ENCODE peak calls at places on chromosomes 2 and 18, in six cellular contexts. Z is neural progenitor cell; R is myocyte; L is CD4-positive, CD25-positive, alpha-beta regulatory T cell; T is midbrain; K is SIG-M5. F is an unnamed sample.

GRCh38 chr18:65606551-65607130 is 144.2 kb upstream of the CDH7 start:
- DNase-seq in T (no peak), L (no peak), R (no peak), Z (no peak), K (no peak), F (no peak)

GRCh38 chr18:79937103-79937860 is 14.2 kb downstream of the SLC66A2 start:
- DNase-seq in K (no peak), L (no peak), Z (no peak), T (no peak), R (no peak), F (no peak)

GRCh38 chr2:28558421-28558820 is 62.6 kb downstream of the PLB1 start:
- DNase-seq in L (no peak), K (no peak), R (peak; percentile 71), T (peak; percentile 1), Z (no peak), F (no peak)

GRCh38 chr2:112794841-112795240 is 10.5 kb upstream of the IL1A start:
- DNase-seq in Z (no peak), R (no peak), K (no peak), L (no peak), T (no peak), F (no peak)

GRCh38 chr18:3027301-3027700 is 14.4 kb upstream of the LPIN2 start:
- DNase-seq in Z (no peak), T (no peak), L (no peak), K (no peak), R (no peak), F (no peak)

GRCh38 chr2:3168230-3168891 is 209.3 kb downstream of the EIPR1 start:
- DNase-seq in R (peak; percentile 39), L (no peak), T (no peak), K (no peak), Z (peak; percentile 23), F (peak; percentile 94)

GRCh38 chr18:23183356-23184150 is 48.3 kb downstream of the CABLES1 start:
- DNase-seq in L (no peak), R (peak; percentile 41), K (no peak), Z (no peak), T (no peak), F (peak; percentile 91)

GRCh38 chr2:148529745-148530144 is 114.8 kb upstream of the EPC2 start:
- DNase-seq in K (no peak), R (no peak), T (no peak), Z (no peak), L (no peak), F (no peak)

GRCh38 chr2:26724784-26725515 is 32.4 kb downstream of the KCNK3 start:
- DNase-seq in K (no peak), R (no peak), T (no peak), L (no peak), Z (no peak), F (no peak)

GRCh38 chr18:76410660-76411417 is 84.2 kb downstream of the ZNF516 start:
- DNase-seq in T (no peak), Z (no peak), L (no peak), K (no peak), R (no peak), F (no peak)

GRCh38 chr2:232022733-232023132 is 61.2 kb downstream of the DIS3L2 start:
- DNase-seq in R (no peak), K (no peak), L (no peak), Z (no peak), T (no peak), F (no peak)

GRCh38 chr18:79644006-79644665 is 35.5 kb upstream of the CTDP1 start:
- DNase-seq in K (no peak), L (peak; percentile 51), Z (peak; percentile 87), T (peak; percentile 31), R (peak; percentile 49), F (peak; percentile 65)

GRCh38 chr2:164717000-164717597 is 95.8 kb upstream of the GRB14 start:
- DNase-seq in T (no peak), L (no peak), K (no peak), Z (peak; percentile 40), R (peak; percentile 60), F (peak; percentile 68)

GRCh38 chr2:84443477-84443876 is 15.6 kb downstream of the SUCLG1 start:
- DNase-seq in R (no peak), K (no peak), T (peak; percentile 40), Z (no peak), L (no peak), F (no peak)

GRCh38 chr2:179528576-179529069 is 264.0 kb upstream of the SESTD1 start:
- DNase-seq in T (no peak), L (no peak), Z (no peak), K (no peak), R (no peak), F (no peak)

GRCh38 chr2:171813126-171813525 is 80.9 kb downstream of the SLC25A12 start:
- DNase-seq in R (peak; percentile 13), L (no peak), K (no peak), Z (no peak), T (no peak), F (no peak)

GRCh38 chr18:22567794-22568193 is 150.1 kb upstream of the CTAGE1 start:
- DNase-seq in R (no peak), T (no peak), K (no peak), L (no peak), Z (no peak), F (no peak)

GRCh38 chr18:51169731-51170130 is 27.8 kb downstream of the MEX3C start:
- DNase-seq in R (no peak), Z (no peak), T (no peak), L (no peak), K (no peak), F (no peak)

GRCh38 chr2:38572167-38572566 is 30.6 kb downstream of the HNRNPLL start:
- DNase-seq in K (peak; percentile 53), R (peak; percentile 27), T (no peak), L (no peak), Z (no peak), F (peak; percentile 92)

GRCh38 chr2:107358921-107359320 is 467.8 kb upstream of the RGPD4 start:
- DNase-seq in T (no peak), K (no peak), Z (no peak), L (no peak), R (no peak), F (no peak)

GRCh38 chr2:235106874-235107639 is 155.2 kb downstream of the SH3BP4 start:
- DNase-seq in K (no peak), T (peak; percentile 80), L (no peak), R (peak; percentile 81), Z (peak; percentile 84), F (peak; percentile 81)

GRCh38 chr18:74540689-74541421 is 6.6 kb downstream of the CNDP1 start:
- DNase-seq in R (peak; percentile 28), K (no peak), T (peak; percentile 38), Z (no peak), L (no peak), F (no peak)

GRCh38 chr2:203720922-203721672 is 14.7 kb downstream of the CD28 start:
- DNase-seq in K (no peak), Z (peak; percentile 9), T (no peak), L (no peak), R (no peak), F (no peak)

GRCh38 chr2:182868049-182868422 is 1.6 kb upstream of the FRZB start:
- DNase-seq in R (no peak), L (no peak), T (no peak), K (no peak), Z (peak; percentile 76), F (no peak)

GRCh38 chr2:85435220-85435958 is 16.9 kb downstream of the SH2D6 start:
- DNase-seq in K (no peak), T (no peak), Z (no peak), R (peak; percentile 69), L (no peak), F (no peak)

GRCh38 chr2:206799083-206799482 is 33.7 kb downstream of the FASTKD2 start:
- DNase-seq in L (no peak), Z (no peak), T (no peak), K (no peak), R (no peak), F (peak; percentile 50)

GRCh38 chr2:44136186-44136585 is 32.5 kb upstream of the PPM1B start:
- DNase-seq in L (no peak), R (peak; percentile 13), T (no peak), Z (no peak), K (no peak), F (peak; percentile 56)

GRCh38 chr18:73728657-73729056 is 419.0 kb downstream of the FBXO15 start:
- DNase-seq in R (no peak), Z (peak; percentile 17), K (no peak), L (no peak), T (no peak), F (peak; percentile 9)

GRCh38 chr2:39701137-39701536 is 35.4 kb downstream of the TMEM178A start:
- DNase-seq in T (no peak), L (no peak), Z (no peak), R (no peak), K (no peak), F (no peak)

GRCh38 chr18:13464432-13465125 is 246.0 kb downstream of the LDLRAD4 start:
- DNase-seq in L (peak; percentile 63), T (peak; percentile 50), Z (no peak), K (peak; percentile 52), R (no peak), F (no peak)

GRCh38 chr2:162106146-162106551 is 32.1 kb upstream of the DPP4 start:
- DNase-seq in T (no peak), Z (no peak), R (peak; percentile 79), K (no peak), L (no peak), F (peak; percentile 63)

GRCh38 chr2:224038049-224038829 is 847 bp downstream of the SERPINE2 start:
- DNase-seq in L (no peak), Z (peak; percentile 61), T (no peak), R (peak; percentile 43), K (no peak), F (peak; percentile 70)

GRCh38 chr2:189124175-189124574 is 55.4 kb downstream of the COL5A2 start:
- DNase-seq in R (no peak), Z (no peak), T (no peak), L (no peak), K (no peak), F (no peak)